ENCODE peak calls at places on chromosomes 3 and 15, in four cellular contexts. T is A549, J is upper lobe of right lung, X is PC-9. M is an unnamed sample.

GRCh38 chr15:35991386-35991785 is 445.4 kb upstream of the DPH6 start:
- DNase-seq in T (no peak), J (no peak), X (no peak), M (no peak)

GRCh38 chr15:88739541-88739940 is 63.7 kb upstream of the ACAN start:
- DNase-seq in T (no peak), J (no peak), X (no peak), M (no peak)

GRCh38 chr3:141249041-141249440 is 17.4 kb downstream of the PXYLP1 start:
- DNase-seq in T (no peak), J (no peak), X (no peak), M (no peak)

GRCh38 chr3:160003520-160004128 is 15.0 kb downstream of the IL12A start:
- DNase-seq in T (peak; percentile 69), J (peak; percentile 77), X (peak; percentile 65), M (peak; percentile 51)

GRCh38 chr3:77186728-77187127 is 146.8 kb downstream of the ROBO2 start:
- DNase-seq in T (no peak), J (no peak), X (no peak), M (no peak)

GRCh38 chr15:62594017-62594416 is 428.9 kb upstream of the C2CD4B start:
- DNase-seq in T (no peak), J (no peak), X (no peak), M (no peak)

GRCh38 chr3:132561003-132561402 is 36.1 kb upstream of the ACKR4 start:
- DNase-seq in T (no peak), J (no peak), X (no peak), M (no peak)

GRCh38 chr3:13714251-13714916 is 165.5 kb downstream of the FBLN2 start:
- DNase-seq in T (no peak), J (peak; percentile 5), X (no peak), M (no peak)

GRCh38 chr3:185937689-185938374 is at the start of gene TRA2B:
- DNase-seq in T (peak; percentile 97), J (peak; percentile 99), X (peak; percentile 99), M (peak; percentile 99)

GRCh38 chr15:88331291-88331690 is 74.8 kb upstream of the NTRK3 start:
- DNase-seq in T (peak; percentile 80), J (no peak), X (peak; percentile 20), M (no peak)

GRCh38 chr3:46104706-46105105 is 77.4 kb upstream of the XCR1 start:
- DNase-seq in T (no peak), J (no peak), X (peak; percentile 64), M (no peak)

GRCh38 chr3:170966495-170966894 is 58.1 kb upstream of the EIF5A2 start:
- DNase-seq in T (no peak), J (no peak), X (no peak), M (no peak)
- H3K27ac ChIP-seq in T (no peak overlapping the region), J (no peak overlapping the region), X (no peak overlapping the region), M (no peak overlapping the region)

GRCh38 chr3:181755959-181756358 is 44.2 kb downstream of the SOX2 start:
- DNase-seq in T (no peak), J (no peak), X (no peak), M (no peak)
- H3K27ac ChIP-seq in T (no peak overlapping the region), J (no peak overlapping the region), X (no peak overlapping the region), M (no peak overlapping the region)

GRCh38 chr3:187264946-187265345 is 26.6 kb downstream of the MASP1 start:
- DNase-seq in T (no peak), J (no peak), X (no peak), M (no peak)
- H3K27ac ChIP-seq in T (peak overlapping the region; percentile 26), J (peak overlapping the region; percentile 31), X (no peak overlapping the region), M (no peak overlapping the region)

GRCh38 chr3:82001276-82001953 is 240.0 kb upstream of the GBE1 start:
- DNase-seq in T (no peak), J (no peak), X (no peak), M (no peak)

GRCh38 chr3:82002993-82003642 is 241.7 kb upstream of the GBE1 start:
- DNase-seq in T (no peak), J (no peak), X (no peak), M (no peak)

GRCh38 chr3:82000350-82000749 is 238.9 kb upstream of the GBE1 start:
- DNase-seq in T (no peak), J (no peak), X (no peak), M (no peak)

GRCh38 chr3:81998139-81998755 is 236.8 kb upstream of the GBE1 start:
- DNase-seq in T (no peak), J (no peak), X (no peak), M (no peak)

GRCh38 chr3:82000773-82001172 is 239.3 kb upstream of the GBE1 start:
- DNase-seq in T (no peak), J (no peak), X (no peak), M (no peak)
- H3K27ac ChIP-seq in T (no peak overlapping the region), J (no peak overlapping the region), X (no peak overlapping the region), M (no peak overlapping the region)

DNA sequence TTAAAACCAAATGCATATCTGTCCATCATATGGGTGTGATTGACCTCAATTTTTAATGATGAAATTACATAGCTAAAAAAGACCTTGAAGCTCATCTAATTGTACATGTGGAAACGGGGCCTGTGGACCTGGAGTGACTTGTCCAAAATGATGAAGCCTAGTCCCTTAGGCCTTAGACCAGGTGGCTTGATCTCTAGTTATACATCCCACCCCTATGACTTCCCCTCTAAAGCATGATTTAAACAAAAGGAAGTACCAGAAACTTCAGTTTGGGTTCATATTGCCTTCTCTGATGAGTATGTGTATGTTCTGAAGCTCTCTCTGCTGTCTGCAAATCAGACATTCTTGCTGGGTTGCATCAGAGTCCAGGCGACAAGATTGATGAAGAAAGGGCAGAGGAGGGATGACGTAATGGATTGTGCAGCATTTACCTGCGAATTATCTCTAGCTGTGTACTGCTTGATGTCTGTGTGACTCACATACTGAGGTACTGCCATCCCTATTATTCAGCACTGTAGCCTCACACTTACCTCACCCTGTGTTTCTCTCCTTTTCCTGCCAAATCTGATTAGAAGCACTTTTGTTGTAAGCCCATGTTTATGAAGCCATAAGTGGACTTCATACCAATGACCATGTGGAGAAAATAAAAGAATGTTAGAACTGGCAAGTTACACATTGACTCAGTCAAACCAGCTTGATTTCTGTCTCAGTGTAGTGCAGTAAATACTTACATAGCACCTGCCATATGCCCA is 111.5 kb downstream of the FILIP1L start:
- DNase-seq in T (peak; percentile 82), J (no peak), X (peak; percentile 79), M (no peak)
- H3K27ac ChIP-seq in T (peak overlapping the region; percentile 75), J (no peak overlapping the region), X (peak overlapping the region; percentile 60), M (no peak overlapping the region)

DNA sequence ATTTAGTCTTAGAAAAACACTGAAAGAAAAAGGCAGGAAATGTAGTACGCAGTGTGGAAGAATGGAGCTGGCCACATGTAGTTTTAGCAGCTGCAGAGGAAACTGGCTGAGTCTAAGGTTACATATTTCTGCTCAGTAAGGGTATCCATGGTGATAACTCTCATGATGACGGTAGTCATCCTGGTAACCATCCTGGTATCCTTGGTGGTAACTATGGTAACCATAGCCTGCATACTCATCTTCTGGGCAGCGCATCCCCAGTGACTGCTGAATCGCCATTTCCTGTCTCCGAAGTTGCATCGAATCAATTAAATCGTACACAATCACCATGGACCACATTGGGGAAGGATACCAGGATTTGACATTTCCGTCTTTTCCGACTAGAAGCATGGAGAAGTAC is 35.7 kb downstream of the CCDC80 start:
- DNase-seq in T (peak; percentile 27), J (no peak), X (no peak), M (no peak)
- H3K27ac ChIP-seq in T (no peak overlapping the region), J (no peak overlapping the region), X (peak overlapping the region; percentile 30), M (no peak overlapping the region)

GRCh38 chr3:37668831-37669610 is 192.7 kb upstream of the CTDSPL start:
- DNase-seq in T (no peak), J (no peak), X (no peak), M (peak; percentile 24)
- H3K27ac ChIP-seq in T (no peak overlapping the region), J (no peak overlapping the region), X (no peak overlapping the region), M (no peak overlapping the region)

GRCh38 chr3:136956994-136957393 is 789 bp upstream of the IL20RB start:
- DNase-seq in T (no peak), J (no peak), X (no peak), M (no peak)
- H3K27ac ChIP-seq in T (peak overlapping the region; percentile 84), J (no peak overlapping the region), X (peak overlapping the region; percentile 86), M (no peak overlapping the region)

DNA sequence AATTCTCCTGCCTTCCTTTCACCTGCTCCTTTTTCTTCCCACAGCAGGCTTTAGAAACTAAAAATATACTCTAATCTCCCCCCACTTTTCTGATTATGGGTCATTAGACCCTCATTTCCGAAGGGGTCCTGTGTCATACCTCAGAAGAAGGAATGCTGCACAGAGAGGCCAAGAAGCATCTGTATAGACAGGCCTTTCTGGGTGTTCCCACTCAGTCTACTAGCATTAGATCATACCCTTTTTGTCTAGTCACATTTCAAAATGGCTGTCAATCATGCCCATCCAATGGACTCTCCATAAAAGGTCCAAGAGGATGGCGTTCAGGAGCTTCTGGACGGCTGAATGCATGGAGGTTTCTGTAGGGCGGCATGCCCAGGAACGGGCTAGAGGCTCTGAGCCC is 192.2 kb downstream of the SUCLG2 start:
- DNase-seq in T (no peak), J (no peak), X (no peak), M (no peak)
- H3K27ac ChIP-seq in T (no peak overlapping the region), J (no peak overlapping the region), X (no peak overlapping the region), M (no peak overlapping the region)

DNA sequence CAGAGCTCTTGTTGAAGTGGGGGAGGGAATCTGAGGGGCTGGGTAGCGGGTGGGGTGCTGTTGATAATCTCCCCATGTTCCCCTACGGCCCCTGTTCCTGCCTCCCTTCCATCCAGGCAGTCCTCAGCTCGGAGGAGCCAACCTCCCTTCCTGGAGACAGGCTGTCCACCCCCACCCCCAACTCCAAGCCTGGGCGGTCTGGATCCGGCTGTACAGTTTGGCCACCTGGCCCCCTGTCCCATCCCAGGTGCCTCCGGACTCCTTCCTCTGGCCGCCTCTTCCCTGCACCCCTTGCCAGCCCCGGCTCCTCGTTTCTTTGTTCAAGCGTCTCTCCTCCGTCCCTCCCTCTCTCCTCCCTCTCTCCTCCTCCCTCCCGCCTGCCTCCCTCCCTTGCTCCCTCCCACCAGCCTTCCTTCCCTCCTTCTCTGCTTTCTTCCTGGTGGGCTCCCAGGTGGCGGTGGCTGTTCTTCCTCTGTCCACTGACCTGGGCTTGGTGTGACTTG is 1.9 kb downstream of the SEMA3F start:
- DNase-seq in T (no peak), J (no peak), X (no peak), M (no peak)
- H3K27ac ChIP-seq in T (peak overlapping the region; percentile 85), J (no peak overlapping the region), X (no peak overlapping the region), M (no peak overlapping the region)